ENCODE peak calls at places on chromosomes 16 and 17, in six cellular contexts. W, O, J, G, A and I are unnamed samples.

GRCh38 chr17:72390675-72391501 is 270.1 kb downstream of the SOX9 start:
- DNase-seq in W (no peak), O (peak), J (no peak), G (peak), A (no peak), I (no peak)

GRCh38 chr16:28902909-28903308 is 22.1 kb downstream of the RABEP2 start:
- DNase-seq in W (no peak), O (no peak), J (no peak), G (no peak), A (no peak), I (no peak)

GRCh38 chr17:83143817-83144231 is 64.4 kb downstream of the METRNL start:
- DNase-seq in W (no peak), O (no peak), J (no peak), G (no peak), A (no peak), I (peak)

GRCh38 chr17:6245301-6245810 is 175.2 kb downstream of the WSCD1 start:
- DNase-seq in W (no peak), O (no peak), J (no peak), G (no peak), A (no peak), I (no peak)

GRCh38 chr17:75634754-75635609 is 1.7 kb downstream of the SMIM5 start:
- DNase-seq in W (no peak), O (no peak), J (no peak), G (no peak), A (no peak), I (no peak)

GRCh38 chr17:2120550-2121335 is 65.8 kb downstream of the HIC1 start:
- DNase-seq in W (no peak), O (no peak), J (no peak), G (no peak), A (no peak), I (no peak)

GRCh38 chr16:53912155-53912554 is 208.2 kb downstream of the FTO start:
- DNase-seq in W (no peak), O (peak), J (peak), G (no peak), A (no peak), I (no peak)

GRCh38 chr16:76614255-76614654 is 337.1 kb downstream of the CNTNAP4 start:
- DNase-seq in W (peak), O (no peak), J (no peak), G (no peak), A (no peak), I (peak)

GRCh38 chr17:17749025-17749772 is 67.9 kb downstream of the RAI1 start:
- DNase-seq in W (no peak), O (no peak), J (peak), G (no peak), A (no peak), I (no peak)

GRCh38 chr16:27350006-27350405 is 36.2 kb downstream of the IL4R start:
- DNase-seq in W (no peak), O (no peak), J (no peak), G (no peak), A (no peak), I (no peak)

GRCh38 chr17:27627514-27627913 is 3.5 kb upstream of the LGALS9 start:
- DNase-seq in W (no peak), O (no peak), J (no peak), G (no peak), A (no peak), I (no peak)

GRCh38 chr17:44501866-44502265 is 1.3 kb downstream of the GPATCH8 start:
- DNase-seq in W (no peak), O (no peak), J (no peak), G (peak), A (no peak), I (no peak)

GRCh38 chr16:8641671-8642070 is 20.2 kb downstream of the METTL22 start:
- DNase-seq in W (no peak), O (no peak), J (no peak), G (no peak), A (no peak), I (peak)

GRCh38 chr16:16000685-16001084 is 51.3 kb downstream of the ABCC1 start:
- DNase-seq in W (no peak), O (no peak), J (no peak), G (no peak), A (no peak), I (no peak)

GRCh38 chr17:22703786-22704441 is 1011.6 kb downstream of the KCNJ18 start:
- DNase-seq in W (no peak), O (no peak), J (no peak), G (no peak), A (no peak), I (no peak)

GRCh38 chr17:63519116-63519881 is 3.9 kb upstream of the KCNH6 start:
- DNase-seq in W (no peak), O (no peak), J (no peak), G (no peak), A (no peak), I (no peak)

GRCh38 chr16:22938647-22939046 is 124.7 kb downstream of the HS3ST2 start:
- DNase-seq in W (no peak), O (no peak), J (no peak), G (no peak), A (no peak), I (no peak)

GRCh38 chr16:30121741-30122620 is 1.0 kb downstream of the MAPK3 start:
- DNase-seq in W (peak), O (no peak), J (no peak), G (no peak), A (no peak), I (peak)

GRCh38 chr17:49494399-49494798 is 694 bp upstream of the NGFR start:
- DNase-seq in W (no peak), O (no peak), J (no peak), G (no peak), A (no peak), I (no peak)

GRCh38 chr17:41420134-41420533 is 4.3 kb downstream of the KRT37 start:
- DNase-seq in W (no peak), O (no peak), J (no peak), G (no peak), A (no peak), I (no peak)

GRCh38 chr17:30379303-30380105 is 777 bp downstream of the CPD start:
- DNase-seq in W (peak), O (no peak), J (no peak), G (no peak), A (no peak), I (peak)

GRCh38 chr17:39916918-39917317 is 1.5 kb downstream of the GSDMB start:
- DNase-seq in W (no peak), O (no peak), J (no peak), G (no peak), A (no peak), I (no peak)

GRCh38 chr16:85717393-85718152 is 28.8 kb upstream of the GINS2 start:
- DNase-seq in W (peak), O (peak), J (peak), G (peak), A (peak), I (peak)

GRCh38 chr16:54342001-54342776 is 55.6 kb upstream of the IRX3 start:
- DNase-seq in W (no peak), O (no peak), J (no peak), G (no peak), A (no peak), I (no peak)

GRCh38 chr16:70685938-70686375 is at the start of gene MTSS2:
- DNase-seq in W (peak), O (peak), J (no peak), G (peak), A (no peak), I (peak)

GRCh38 chr17:60229189-60229802 is 79.5 kb downstream of the CA4 start:
- DNase-seq in W (no peak), O (no peak), J (no peak), G (peak), A (no peak), I (no peak)

GRCh38 chr17:33292184-33292980 is 713 bp downstream of the ASIC2 start:
- DNase-seq in W (no peak), O (no peak), J (peak), G (no peak), A (no peak), I (no peak)

GRCh38 chr17:78658281-78658785 is 81.1 kb upstream of the DNAH17 start:
- DNase-seq in W (no peak), O (no peak), J (no peak), G (no peak), A (no peak), I (no peak)

GRCh38 chr17:45001310-45001709 is 33.2 kb upstream of the C1QL1 start:
- DNase-seq in W (no peak), O (no peak), J (no peak), G (no peak), A (no peak), I (no peak)

GRCh38 chr16:87391324-87391949 is 699 bp upstream of the MAP1LC3B start:
- DNase-seq in W (peak), O (no peak), J (no peak), G (no peak), A (no peak), I (peak)

GRCh38 chr16:14286381-14287230 is 215.5 kb downstream of the MRTFB start:
- DNase-seq in W (no peak), O (no peak), J (no peak), G (no peak), A (no peak), I (no peak)

GRCh38 chr16:71226229-71227141 is 4.0 kb downstream of the HYDIN start:
- DNase-seq in W (no peak), O (no peak), J (no peak), G (no peak), A (no peak), I (no peak)